ENCODE peak calls at places on chromosomes 12 and 14, in six cellular contexts. One of them, this sample, is unnamed.

GRCh38 chr12:77816196-77816595 is 14.5 kb upstream of the NAV3 start:
- DNase-seq in OCI-LY7: no peak
- DNase-seq in COR-L47: no peak
- DNase-seq in T follicular helper cell: no peak
- DNase-seq in stimulated activated CD4-positive, alpha-beta T cell treated with anti-CD3 and anti-CD28 coated beads, Interleukin-1b, Interleukin-23, amount 100 ng/mL, for 1 hour: no peak
- DNase-seq in kidney tubule cell: peak
- DNase-seq in this sample: no peak

GRCh38 chr12:27212861-27213260 is 31.2 kb upstream of the STK38L start:
- DNase-seq in kidney tubule cell: no peak
- DNase-seq in COR-L47: no peak
- DNase-seq in T follicular helper cell: no peak
- DNase-seq in stimulated activated CD4-positive, alpha-beta T cell treated with anti-CD3 and anti-CD28 coated beads, Interleukin-1b, Interleukin-23, amount 100 ng/mL, for 1 hour: no peak
- DNase-seq in OCI-LY7: no peak
- DNase-seq in this sample: no peak

GRCh38 chr12:104653730-104654328 is 197.1 kb downstream of the CHST11 start:
- DNase-seq in COR-L47: no peak
- DNase-seq in stimulated activated CD4-positive, alpha-beta T cell treated with anti-CD3 and anti-CD28 coated beads, Interleukin-1b, Interleukin-23, amount 100 ng/mL, for 1 hour: no peak
- DNase-seq in T follicular helper cell: no peak
- DNase-seq in kidney tubule cell: no peak
- DNase-seq in OCI-LY7: peak
- DNase-seq in this sample: no peak

GRCh38 chr12:57740656-57741412 is 2.3 kb upstream of the AGAP2 start:
- DNase-seq in OCI-LY7: peak
- DNase-seq in T follicular helper cell: peak
- DNase-seq in COR-L47: peak
- DNase-seq in stimulated activated CD4-positive, alpha-beta T cell treated with anti-CD3 and anti-CD28 coated beads, Interleukin-1b, Interleukin-23, amount 100 ng/mL, for 1 hour: peak
- DNase-seq in kidney tubule cell: no peak
- DNase-seq in this sample: peak

GRCh38 chr12:107207931-107208515 is 114.7 kb upstream of the CRY1 start:
- DNase-seq in kidney tubule cell: no peak
- DNase-seq in COR-L47: no peak
- DNase-seq in stimulated activated CD4-positive, alpha-beta T cell treated with anti-CD3 and anti-CD28 coated beads, Interleukin-1b, Interleukin-23, amount 100 ng/mL, for 1 hour: no peak
- DNase-seq in OCI-LY7: no peak
- DNase-seq in T follicular helper cell: no peak
- DNase-seq in this sample: no peak

GRCh38 chr12:98741615-98742265 is 96.7 kb downstream of the APAF1 start:
- DNase-seq in OCI-LY7: no peak
- DNase-seq in stimulated activated CD4-positive, alpha-beta T cell treated with anti-CD3 and anti-CD28 coated beads, Interleukin-1b, Interleukin-23, amount 100 ng/mL, for 1 hour: no peak
- DNase-seq in T follicular helper cell: no peak
- DNase-seq in kidney tubule cell: no peak
- DNase-seq in COR-L47: no peak
- DNase-seq in this sample: no peak

GRCh38 chr14:89486961-89487360 is 69.9 kb upstream of the FOXN3 start:
- DNase-seq in kidney tubule cell: no peak
- DNase-seq in T follicular helper cell: no peak
- DNase-seq in COR-L47: no peak
- DNase-seq in OCI-LY7: no peak
- DNase-seq in stimulated activated CD4-positive, alpha-beta T cell treated with anti-CD3 and anti-CD28 coated beads, Interleukin-1b, Interleukin-23, amount 100 ng/mL, for 1 hour: no peak
- DNase-seq in this sample: no peak

GRCh38 chr12:49909826-49910225 is 6.1 kb upstream of the FAIM2 start:
- DNase-seq in kidney tubule cell: peak
- DNase-seq in T follicular helper cell: no peak
- DNase-seq in OCI-LY7: no peak
- DNase-seq in stimulated activated CD4-positive, alpha-beta T cell treated with anti-CD3 and anti-CD28 coated beads, Interleukin-1b, Interleukin-23, amount 100 ng/mL, for 1 hour: no peak
- DNase-seq in COR-L47: no peak
- DNase-seq in this sample: no peak

GRCh38 chr14:101198398-101199027 is 295.0 kb upstream of the RTL1 start:
- DNase-seq in OCI-LY7: no peak
- DNase-seq in COR-L47: no peak
- DNase-seq in T follicular helper cell: no peak
- DNase-seq in kidney tubule cell: no peak
- DNase-seq in stimulated activated CD4-positive, alpha-beta T cell treated with anti-CD3 and anti-CD28 coated beads, Interleukin-1b, Interleukin-23, amount 100 ng/mL, for 1 hour: no peak
- DNase-seq in this sample: no peak

GRCh38 chr12:121345151-121345810 is 6.9 kb downstream of the ANAPC5 start:
- DNase-seq in stimulated activated CD4-positive, alpha-beta T cell treated with anti-CD3 and anti-CD28 coated beads, Interleukin-1b, Interleukin-23, amount 100 ng/mL, for 1 hour: no peak
- DNase-seq in kidney tubule cell: no peak
- DNase-seq in T follicular helper cell: no peak
- DNase-seq in OCI-LY7: no peak
- DNase-seq in COR-L47: no peak
- DNase-seq in this sample: no peak

GRCh38 chr14:50064993-50065392 is 51.4 kb downstream of the VCPKMT start:
- DNase-seq in kidney tubule cell: peak
- DNase-seq in T follicular helper cell: peak
- DNase-seq in OCI-LY7: peak
- DNase-seq in stimulated activated CD4-positive, alpha-beta T cell treated with anti-CD3 and anti-CD28 coated beads, Interleukin-1b, Interleukin-23, amount 100 ng/mL, for 1 hour: no peak
- DNase-seq in COR-L47: no peak
- DNase-seq in this sample: peak

GRCh38 chr14:35897616-35898111 is 71.5 kb downstream of the BRMS1L start:
- DNase-seq in T follicular helper cell: no peak
- DNase-seq in OCI-LY7: no peak
- DNase-seq in COR-L47: peak
- DNase-seq in kidney tubule cell: no peak
- DNase-seq in stimulated activated CD4-positive, alpha-beta T cell treated with anti-CD3 and anti-CD28 coated beads, Interleukin-1b, Interleukin-23, amount 100 ng/mL, for 1 hour: no peak
- DNase-seq in this sample: no peak

GRCh38 chr12:121188227-121188626 is 21.7 kb upstream of the P2RX4 start:
- DNase-seq in COR-L47: no peak
- DNase-seq in kidney tubule cell: no peak
- DNase-seq in OCI-LY7: no peak
- DNase-seq in T follicular helper cell: no peak
- DNase-seq in stimulated activated CD4-positive, alpha-beta T cell treated with anti-CD3 and anti-CD28 coated beads, Interleukin-1b, Interleukin-23, amount 100 ng/mL, for 1 hour: no peak
- DNase-seq in this sample: no peak

GRCh38 chr12:96752211-96752610 is 154.8 kb upstream of the NEDD1 start:
- DNase-seq in COR-L47: no peak
- DNase-seq in kidney tubule cell: no peak
- DNase-seq in T follicular helper cell: no peak
- DNase-seq in stimulated activated CD4-positive, alpha-beta T cell treated with anti-CD3 and anti-CD28 coated beads, Interleukin-1b, Interleukin-23, amount 100 ng/mL, for 1 hour: no peak
- DNase-seq in OCI-LY7: no peak
- DNase-seq in this sample: no peak

GRCh38 chr14:50001999-50002925 is 109.4 kb downstream of the ARF6 start:
- DNase-seq in kidney tubule cell: no peak
- DNase-seq in T follicular helper cell: peak
- DNase-seq in OCI-LY7: peak
- DNase-seq in COR-L47: no peak
- DNase-seq in stimulated activated CD4-positive, alpha-beta T cell treated with anti-CD3 and anti-CD28 coated beads, Interleukin-1b, Interleukin-23, amount 100 ng/mL, for 1 hour: no peak
- DNase-seq in this sample: peak

GRCh38 chr12:106096376-106096775 is 42.4 kb downstream of the NUAK1 start:
- DNase-seq in T follicular helper cell: no peak
- DNase-seq in OCI-LY7: no peak
- DNase-seq in kidney tubule cell: peak
- DNase-seq in COR-L47: no peak
- DNase-seq in stimulated activated CD4-positive, alpha-beta T cell treated with anti-CD3 and anti-CD28 coated beads, Interleukin-1b, Interleukin-23, amount 100 ng/mL, for 1 hour: no peak
- DNase-seq in this sample: no peak

GRCh38 chr14:39417014-39417413 is 15.2 kb downstream of the FBXO33 start:
- DNase-seq in COR-L47: no peak
- DNase-seq in T follicular helper cell: no peak
- DNase-seq in kidney tubule cell: no peak
- DNase-seq in OCI-LY7: no peak
- DNase-seq in stimulated activated CD4-positive, alpha-beta T cell treated with anti-CD3 and anti-CD28 coated beads, Interleukin-1b, Interleukin-23, amount 100 ng/mL, for 1 hour: no peak
- DNase-seq in this sample: no peak